ENCODE peak calls at places on chromosomes 5 and 9, in six cellular contexts. E, I, M, L, F and R are unnamed samples.

GRCh38 chr5:93192107-93192506 is 388.9 kb downstream of the NR2F1-AS1 start:
- DNase-seq in E (no peak), I (peak; percentile 91), M (no peak), L (no peak), F (no peak), R (peak; percentile 71)

GRCh38 chr9:134403682-134404301 is 77.5 kb downstream of the RXRA start:
- DNase-seq in E (no peak), I (no peak), M (no peak), L (no peak), F (no peak), R (no peak)

GRCh38 chr5:87195616-87196015 is 72.1 kb upstream of the RASA1 start:
- DNase-seq in E (no peak), I (no peak), M (no peak), L (no peak), F (no peak), R (no peak)

GRCh38 chr5:67182406-67182805 is 14.2 kb downstream of the CD180 start:
- DNase-seq in E (no peak), I (no peak), M (no peak), L (peak; percentile 19), F (no peak), R (no peak)

GRCh38 chr5:905139-905642 is 12.5 kb downstream of the TRIP13 start:
- DNase-seq in E (no peak), I (no peak), M (no peak), L (no peak), F (no peak), R (no peak)

GRCh38 chr5:90902681-90903386 is 344.2 kb downstream of the ADGRV1 start:
- DNase-seq in E (no peak), I (no peak), M (no peak), L (no peak), F (no peak), R (no peak)

GRCh38 chr9:133375116-133375723 is 640 bp downstream of the SURF4 start:
- DNase-seq in E (no peak), I (no peak), M (no peak), L (no peak), F (no peak), R (peak; percentile 67)

GRCh38 chr5:91998774-91999173 is 615.7 kb upstream of the ARRDC3 start:
- DNase-seq in E (no peak), I (no peak), M (no peak), L (no peak), F (no peak), R (no peak)

GRCh38 chr5:101045689-101046088 is 142.6 kb upstream of the ST8SIA4 start:
- DNase-seq in E (no peak), I (peak; percentile 15), M (no peak), L (no peak), F (no peak), R (no peak)

GRCh38 chr5:72641164-72641563 is 134.0 kb upstream of the ZNF366 start:
- DNase-seq in E (no peak), I (no peak), M (no peak), L (no peak), F (no peak), R (no peak)

GRCh38 chr5:74516217-74516636 is 124.3 kb downstream of the ENC1 start:
- DNase-seq in E (peak; percentile 77), I (no peak), M (no peak), L (no peak), F (peak; percentile 34), R (peak; percentile 61)

GRCh38 chr5:138213161-138214029 is at the start of gene CDC23:
- DNase-seq in E (peak; percentile 96), I (peak; percentile 97), M (peak; percentile 94), L (peak; percentile 93), F (peak; percentile 94), R (peak; percentile 99)

GRCh38 chr5:51383494-51384081 is 340 bp downstream of the ISL1 start:
- DNase-seq in E (no peak), I (no peak), M (no peak), L (no peak), F (no peak), R (no peak)
- TF ChIP-seq ZNF274 in E (no peak), I (no peak), M (no peak), L (no peak), F (no peak), R (no peak)

GRCh38 chr5:37448941-37449340 is 69.8 kb downstream of the WDR70 start:
- DNase-seq in E (no peak), I (no peak), M (no peak), L (no peak), F (no peak), R (no peak)
- TF ChIP-seq ZNF274 in E (no peak), I (no peak), M (no peak), L (no peak), F (no peak), R (no peak)

GRCh38 chr5:136924490-136924889 is 559.1 kb upstream of the TRPC7 start:
- DNase-seq in E (no peak), I (no peak), M (no peak), L (no peak), F (no peak), R (no peak)
- TF ChIP-seq ZNF274 in E (no peak), I (no peak), M (no peak), L (no peak), F (no peak), R (no peak)

DNA sequence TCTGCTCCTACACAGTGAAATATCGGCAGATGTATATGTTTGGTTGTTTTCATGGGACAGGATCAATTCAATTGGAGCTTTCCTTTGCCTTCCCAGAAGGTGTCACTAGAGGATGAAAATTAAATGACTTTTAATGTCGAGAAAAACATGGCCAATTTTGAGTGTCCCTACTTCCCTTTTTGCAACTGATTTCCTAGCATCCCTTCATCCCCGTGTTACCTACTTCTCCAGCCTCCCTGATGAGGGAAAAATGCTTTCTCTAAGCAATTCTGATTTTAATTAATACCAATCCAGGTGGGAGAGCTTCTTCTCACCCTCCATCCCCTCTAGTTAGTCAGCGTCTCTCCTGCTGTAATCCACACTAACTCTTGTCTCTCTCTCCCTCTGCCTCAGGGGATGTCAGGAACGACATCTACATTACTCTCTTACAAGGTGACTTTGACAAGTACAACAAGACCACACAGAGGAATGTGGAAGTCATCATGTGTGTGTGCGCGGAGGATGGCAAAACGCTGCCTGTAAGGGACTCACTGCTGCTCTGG is 64.9 kb downstream of the DOCK2 start:
- DNase-seq in E (no peak), I (no peak), M (no peak), L (no peak), F (no peak), R (no peak)
- TF ChIP-seq ZNF274 in E (no peak), I (no peak), M (no peak), L (no peak), F (no peak), R (no peak)

GRCh38 chr5:95816341-95816740 is 6.2 kb downstream of the GLRX start:
- DNase-seq in E (no peak), I (no peak), M (no peak), L (no peak), F (no peak), R (no peak)

GRCh38 chr5:95816803-95817202 is 5.7 kb downstream of the GLRX start:
- DNase-seq in E (no peak), I (no peak), M (no peak), L (no peak), F (no peak), R (no peak)

GRCh38 chr5:95817430-95817829 is 5.1 kb downstream of the GLRX start:
- DNase-seq in E (no peak), I (no peak), M (no peak), L (no peak), F (no peak), R (no peak)

GRCh38 chr5:95821110-95822021 is 1.2 kb downstream of the GLRX start:
- DNase-seq in E (no peak), I (no peak), M (no peak), L (no peak), F (no peak), R (no peak)

DNA sequence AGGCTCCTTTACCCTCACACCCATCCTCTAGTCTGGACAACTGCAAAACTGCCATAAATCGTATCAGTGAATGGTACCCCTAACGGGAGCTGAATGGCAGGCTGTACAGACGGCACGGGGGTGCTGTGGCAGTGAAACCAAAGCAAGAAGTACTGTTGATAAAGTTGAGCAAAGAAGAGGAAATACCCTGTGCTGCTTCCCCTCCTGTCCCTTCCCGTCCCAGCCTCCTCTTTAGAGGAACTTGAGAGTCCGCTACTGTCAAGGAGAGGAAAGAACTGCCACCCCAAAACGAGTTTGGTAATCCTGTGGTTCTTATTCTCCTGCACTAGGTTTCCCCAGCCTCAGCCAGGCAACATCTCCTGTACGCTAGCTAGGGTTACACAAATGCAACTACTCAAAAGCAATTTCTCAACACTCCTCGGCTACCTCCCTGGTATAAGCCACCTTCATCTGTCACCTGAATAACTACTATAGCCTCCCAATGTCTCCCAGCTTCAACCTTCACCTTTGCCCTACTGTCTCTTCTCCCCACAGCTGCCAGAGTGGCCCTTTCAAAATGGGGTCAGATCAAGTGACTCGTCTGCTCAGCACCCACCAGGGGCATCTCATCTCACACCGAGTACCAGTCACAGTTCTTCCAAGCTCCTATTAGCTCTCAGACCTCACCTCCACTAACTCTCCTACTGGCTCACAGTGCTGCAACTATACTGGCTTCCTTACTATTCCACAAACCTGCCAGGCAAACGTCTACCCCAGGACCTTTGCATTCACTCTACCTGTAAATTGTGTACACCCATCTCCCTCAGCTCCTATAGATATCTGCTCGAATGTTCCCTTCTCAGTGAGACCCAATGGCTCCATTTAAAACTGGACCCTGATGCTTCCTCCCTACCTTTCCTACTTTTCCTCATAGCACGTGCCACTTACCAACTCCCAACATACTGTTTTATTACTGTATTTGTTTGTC is 4.1 kb downstream of the GLRX start:
- DNase-seq in E (no peak), I (no peak), M (no peak), L (no peak), F (no peak), R (no peak)
- TF ChIP-seq ZNF274 in E (no peak), I (no peak), M (no peak), L (no peak), F (no peak), R (no peak)

GRCh38 chr5:130727834-130728233 is 437.2 kb downstream of the HINT1 start:
- DNase-seq in E (no peak), I (no peak), M (no peak), L (no peak), F (no peak), R (no peak)

GRCh38 chr5:130731839-130732238 is 433.2 kb downstream of the HINT1 start:
- DNase-seq in E (no peak), I (no peak), M (no peak), L (no peak), F (no peak), R (no peak)
- TF ChIP-seq ZNF274 in E (no peak), I (no peak), M (no peak), L (no peak), F (no peak), R (no peak)